ENCODE peak calls at places on chromosomes 11 and 22, in five cellular contexts. O, H, Z, S and A are unnamed samples.

GRCh38 chr11:85132839-85133238 is 494.3 kb downstream of the DLG2 start:
- DNase-seq in O (no peak), Z (no peak), H (no peak), S (no peak), A (no peak)

GRCh38 chr11:10478574-10479550 is 23.8 kb downstream of the AMPD3 start:
- DNase-seq in Z (no peak), S (no peak), H (no peak), O (no peak), A (no peak)

GRCh38 chr11:2772544-2773031 is 72.8 kb upstream of the KCNQ1OT1 start:
- DNase-seq in Z (no peak), O (no peak), H (no peak), S (no peak), A (no peak)

GRCh38 chr22:35552186-35552842 is 11.7 kb downstream of the RASD2 start:
- DNase-seq in H (no peak), S (peak; percentile 23), O (no peak), Z (peak; percentile 91), A (peak; percentile 87)

GRCh38 chr11:63573881-63574855 is 11.0 kb upstream of the PLAAT2 start:
- DNase-seq in H (no peak), S (peak; percentile 78), O (no peak), Z (peak; percentile 55), A (no peak)

GRCh38 chr22:31055322-31056159 is 25.6 kb upstream of the SMTN start:
- DNase-seq in Z (no peak), S (peak; percentile 98), O (no peak), H (no peak), A (peak; percentile 69)

GRCh38 chr11:103395612-103396011 is 286.4 kb downstream of the DYNC2H1 start:
- DNase-seq in H (no peak), S (peak; percentile 1), O (no peak), Z (no peak), A (no peak)

GRCh38 chr11:1020211-1020905 is 16.2 kb downstream of the MUC6 start:
- DNase-seq in Z (no peak), S (no peak), H (no peak), O (no peak), A (no peak)

GRCh38 chr22:35539910-35540599 is 576 bp upstream of the RASD2 start:
- DNase-seq in O (no peak), H (no peak), S (no peak), Z (peak; percentile 94), A (peak; percentile 98)

GRCh38 chr11:73931039-73931645 is 19.7 kb upstream of the DNAJB13 start:
- DNase-seq in H (peak; percentile 53), Z (peak; percentile 62), S (peak; percentile 50), O (no peak), A (peak; percentile 64)

GRCh38 chr11:96151501-96151900 is 191.5 kb downstream of the MAML2 start:
- DNase-seq in Z (no peak), H (no peak), O (no peak), S (no peak), A (no peak)

GRCh38 chr22:32534252-32535215 is 59.9 kb downstream of the FBXO7 start:
- DNase-seq in Z (no peak), S (peak; percentile 87), O (no peak), H (no peak), A (no peak)

GRCh38 chr11:114725623-114726022 is 47.3 kb downstream of the NXPE2 start:
- DNase-seq in Z (no peak), H (no peak), O (no peak), S (no peak), A (no peak)

GRCh38 chr11:134656861-134657540 is 245.0 kb upstream of the B3GAT1 start:
- DNase-seq in Z (no peak), S (no peak), O (no peak), H (no peak), A (no peak)

GRCh38 chr22:50010676-50011446 is 1.7 kb downstream of the IL17REL start:
- DNase-seq in O (no peak), S (no peak), H (no peak), Z (peak; percentile 64), A (no peak)

GRCh38 chr11:782264-783174 is 5.2 kb upstream of the GATD1 start:
- DNase-seq in O (no peak), Z (no peak), S (no peak), H (no peak), A (no peak)

GRCh38 chr11:83537131-83537610 is 251.0 kb upstream of the CCDC90B start:
- DNase-seq in O (no peak), Z (no peak), S (no peak), H (no peak), A (no peak)

GRCh38 chr11:86538223-86538548 is 134.2 kb downstream of the ME3 start:
- DNase-seq in Z (no peak), O (no peak), H (no peak), S (no peak), A (no peak)

GRCh38 chr11:86535773-86536172 is 136.6 kb downstream of the ME3 start:
- DNase-seq in H (no peak), O (no peak), S (no peak), Z (no peak), A (no peak)

GRCh38 chr11:86537541-86538222 is 134.7 kb downstream of the ME3 start:
- DNase-seq in S (no peak), Z (no peak), O (no peak), H (no peak), A (no peak)
- H3K4me2 ChIP-seq in S (no peak overlapping the region), Z (no peak overlapping the region), O (no peak overlapping the region), H (no peak overlapping the region), A (no peak overlapping the region)

GRCh38 chr11:44309483-44310197 is at the start of gene ALX4:
- DNase-seq in O (no peak), Z (peak; percentile 72), H (no peak), S (no peak), A (peak; percentile 74)
- TF ChIP-seq GABPA in O (no peak), Z (no peak), H (no peak), S (no peak), A (no peak)

DNA sequence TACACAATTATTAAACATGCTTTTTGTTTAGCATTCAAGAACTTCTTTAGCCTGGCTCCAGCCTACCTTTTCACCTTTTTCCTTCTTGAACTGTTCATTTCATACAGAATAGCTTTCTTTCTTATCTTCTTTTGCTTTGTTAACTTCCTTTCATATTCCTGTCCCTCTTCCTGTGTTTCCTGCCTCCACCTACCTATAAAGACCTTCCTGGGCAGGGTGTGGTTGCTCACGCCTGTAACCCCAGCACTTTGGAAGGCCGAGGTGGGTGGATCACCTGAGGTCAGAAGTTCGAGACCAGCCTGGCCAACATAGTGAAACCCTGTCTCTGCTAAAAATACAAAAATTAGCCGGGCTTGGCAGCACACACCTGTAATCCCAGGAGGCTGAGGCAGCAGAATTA is 22.9 kb downstream of the CAPRIN1 start:
- DNase-seq in S (no peak), O (no peak), Z (no peak), H (no peak), A (no peak)
- H3K9ac ChIP-seq in S (no peak overlapping the region), O (no peak overlapping the region), Z (no peak overlapping the region), H (no peak overlapping the region), A (peak overlapping the region; percentile 25)

GRCh38 chr22:28244760-28245159 is 325.7 kb upstream of the PITPNB start:
- DNase-seq in Z (no peak), O (no peak), H (no peak), S (no peak), A (no peak)

GRCh38 chr22:28245579-28246224 is 326.6 kb upstream of the PITPNB start:
- DNase-seq in O (no peak), S (peak; percentile 37), Z (no peak), H (no peak), A (no peak)

GRCh38 chr22:28246392-28246791 is 327.3 kb upstream of the PITPNB start:
- DNase-seq in S (no peak), H (no peak), O (no peak), Z (no peak), A (no peak)

GRCh38 chr22:28241637-28242290 is 322.7 kb upstream of the PITPNB start:
- DNase-seq in H (no peak), Z (no peak), O (no peak), S (no peak), A (no peak)

DNA sequence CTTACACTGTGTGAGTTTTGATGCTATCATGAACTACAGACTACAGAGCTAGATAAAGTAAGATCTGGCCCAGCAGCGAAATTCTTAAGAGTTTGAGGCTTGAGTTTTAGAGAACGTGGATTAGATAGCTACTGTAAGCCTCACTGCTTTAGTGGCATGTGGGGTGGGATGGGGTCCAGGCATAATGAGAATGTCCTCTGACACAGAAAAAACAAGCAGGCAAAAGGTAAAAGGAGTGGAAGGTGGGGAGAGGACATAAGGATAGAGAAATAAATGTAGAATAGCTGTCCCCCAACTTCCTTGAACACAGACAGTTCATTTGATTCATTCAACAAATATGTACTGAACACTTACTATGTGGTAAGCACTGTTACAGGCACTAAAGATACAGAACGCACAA is 324.5 kb upstream of the PITPNB start:
- DNase-seq in O (no peak), S (no peak), H (no peak), Z (no peak), A (no peak)
- H3K4me2 ChIP-seq in O (no peak overlapping the region), S (no peak overlapping the region), H (no peak overlapping the region), Z (peak overlapping the region; percentile 35), A (peak overlapping the region; percentile 21)